ENCODE peak calls at places on chromosomes 6 and 20, in eight cellular contexts. S is hepatocyte; E is effector memory CD4-positive, alpha-beta T cell; Z is pancreas; T is lower lobe of right lung; G is GM23248; V is HCT116; J is vagina. D is an unnamed sample.

GRCh38 chr20:62603907-62604785 is 38.2 kb upstream of the SLCO4A1 start:
- DNase-seq in S (no peak), E (no peak), Z (no peak), T (no peak), G (no peak), V (no peak), J (no peak), D (no peak)

GRCh38 chr20:47622118-47622665 is 120.5 kb downstream of the NCOA3 start:
- DNase-seq in S (no peak), E (no peak), Z (no peak), T (no peak), G (no peak), V (no peak), J (no peak), D (no peak)

GRCh38 chr6:56440551-56440981 is 193.2 kb upstream of the COL21A1 start:
- DNase-seq in S (peak; percentile 14), E (no peak), Z (peak; percentile 69), T (no peak), G (no peak), V (no peak), J (no peak), D (no peak)

GRCh38 chr6:165684333-165684732 is 21.3 kb upstream of the PDE10A start:
- DNase-seq in S (no peak), E (no peak), Z (no peak), T (no peak), G (no peak), V (no peak), J (no peak), D (no peak)

GRCh38 chr6:65638047-65638831 is 68.8 kb downstream of the EYS start:
- DNase-seq in S (peak; percentile 51), E (no peak), Z (no peak), T (no peak), G (no peak), V (no peak), J (no peak), D (peak; percentile 41)

GRCh38 chr6:157952751-157953479 is 28.7 kb upstream of the SYNJ2 start:
- DNase-seq in S (peak; percentile 26), E (no peak), Z (no peak), T (no peak), G (peak; percentile 63), V (no peak), J (no peak), D (no peak)

GRCh38 chr6:35691027-35691824 is 2.5 kb upstream of the FKBP5 start:
- DNase-seq in S (peak; percentile 68), E (no peak), Z (peak; percentile 58), T (peak; percentile 90), G (peak; percentile 76), V (no peak), J (no peak), D (no peak)

GRCh38 chr6:4906942-4907300 is 96.9 kb downstream of the RPP40 start:
- DNase-seq in S (no peak), E (no peak), Z (no peak), T (no peak), G (peak; percentile 62), V (no peak), J (no peak), D (no peak)

GRCh38 chr6:131643262-131643631 is 6.1 kb downstream of the ENPP3 start:
- DNase-seq in S (no peak), E (no peak), Z (peak; percentile 38), T (no peak), G (peak; percentile 36), V (peak; percentile 66), J (no peak), D (peak; percentile 17)

GRCh38 chr20:57656821-57657536 is 36.8 kb upstream of the ZBP1 start:
- DNase-seq in S (no peak), E (no peak), Z (peak; percentile 6), T (peak; percentile 35), G (no peak), V (no peak), J (no peak), D (peak; percentile 11)

GRCh38 chr6:125117818-125118217 is 35.8 kb upstream of the TPD52L1 start:
- DNase-seq in S (no peak), E (no peak), Z (no peak), T (no peak), G (peak; percentile 42), V (no peak), J (no peak), D (no peak)

GRCh38 chr6:52063584-52064400 is 23.6 kb downstream of the PKHD1 start:
- DNase-seq in S (peak; percentile 73), E (peak; percentile 12), Z (peak; percentile 56), T (no peak), G (peak; percentile 57), V (peak; percentile 35), J (no peak), D (peak; percentile 85)

GRCh38 chr20:48364055-48364454 is 463.7 kb downstream of the PREX1 start:
- DNase-seq in S (no peak), E (no peak), Z (no peak), T (no peak), G (no peak), V (no peak), J (no peak), D (no peak)

GRCh38 chr6:134599079-134599478 is 281.2 kb upstream of the SGK1 start:
- DNase-seq in S (no peak), E (no peak), Z (no peak), T (no peak), G (no peak), V (no peak), J (no peak), D (no peak)

GRCh38 chr6:84033523-84034451 is at the start of gene MRAP2:
- DNase-seq in S (peak; percentile 68), E (no peak), Z (peak; percentile 33), T (peak; percentile 55), G (peak; percentile 61), V (no peak), J (no peak), D (peak; percentile 40)

GRCh38 chr6:45990162-45990561 is 25.5 kb downstream of the CLIC5 start:
- DNase-seq in S (no peak), E (no peak), Z (no peak), T (no peak), G (no peak), V (no peak), J (no peak), D (no peak)

GRCh38 chr20:45016089-45016641 is 49.9 kb downstream of the STK4 start:
- DNase-seq in S (peak; percentile 21), E (no peak), Z (no peak), T (no peak), G (peak; percentile 49), V (no peak), J (no peak), D (no peak)

GRCh38 chr20:31860431-31861345 is 9.6 kb downstream of the DUSP15 start:
- DNase-seq in S (peak; percentile 63), E (no peak), Z (peak; percentile 42), T (no peak), G (peak; percentile 64), V (no peak), J (no peak), D (peak; percentile 44)

GRCh38 chr6:130655586-130655985 is 171.6 kb upstream of the SMLR1 start:
- DNase-seq in S (no peak), E (no peak), Z (no peak), T (no peak), G (peak; percentile 15), V (no peak), J (no peak), D (no peak)

GRCh38 chr6:106870069-106870468 is 104.5 kb downstream of the CD24 start:
- DNase-seq in S (peak; percentile 28), E (no peak), Z (no peak), T (no peak), G (peak; percentile 83), V (no peak), J (no peak), D (no peak)

GRCh38 chr6:139407718-139408222 is 33.3 kb upstream of the CITED2 start:
- DNase-seq in S (no peak), E (no peak), Z (no peak), T (no peak), G (peak; percentile 94), V (no peak), J (no peak), D (peak; percentile 57)

GRCh38 chr6:137725949-137726348 is 141.1 kb upstream of the TNFAIP3 start:
- DNase-seq in S (no peak), E (no peak), Z (no peak), T (no peak), G (no peak), V (no peak), J (no peak), D (no peak)
- H3K4me1 ChIP-seq in S (peaks cover 31% of the 10 kb centered on the region), E (no peaks in the 10 kb centered on the region), Z (no peaks in the 10 kb centered on the region), T (peaks cover 13% of the 10 kb centered on the region), G (peaks cover 25% of the 10 kb centered on the region), V (no peaks in the 10 kb centered on the region), J (peaks cover 4% of the 10 kb centered on the region), D (peaks cover 21% of the 10 kb centered on the region)

GRCh38 chr20:46618316-46619110 is 32.7 kb downstream of the SLC13A3 start:
- DNase-seq in S (no peak), E (no peak), Z (no peak), T (no peak), G (no peak), V (no peak), J (no peak), D (no peak)

GRCh38 chr20:46619445-46619844 is 31.8 kb downstream of the SLC13A3 start:
- DNase-seq in S (no peak), E (no peak), Z (no peak), T (no peak), G (no peak), V (no peak), J (no peak), D (no peak)

GRCh38 chr20:46621492-46621891 is 29.8 kb downstream of the SLC13A3 start:
- DNase-seq in S (peak; percentile 21), E (no peak), Z (no peak), T (no peak), G (peak; percentile 47), V (no peak), J (no peak), D (no peak)

GRCh38 chr20:46624941-46625340 is 26.3 kb downstream of the SLC13A3 start:
- DNase-seq in S (no peak), E (no peak), Z (no peak), T (no peak), G (no peak), V (no peak), J (no peak), D (no peak)

GRCh38 chr20:46622125-46622524 is 29.1 kb downstream of the SLC13A3 start:
- DNase-seq in S (no peak), E (no peak), Z (no peak), T (no peak), G (no peak), V (no peak), J (no peak), D (no peak)
- H3K27me3 ChIP-seq in S (no peaks in the 10 kb centered on the region), E (no peaks in the 10 kb centered on the region), Z (no peaks in the 10 kb centered on the region), T (no peaks in the 10 kb centered on the region), G (no peaks in the 10 kb centered on the region), V (peaks cover 17% of the 10 kb centered on the region), J (no peaks in the 10 kb centered on the region), D (no peaks in the 10 kb centered on the region)

GRCh38 chr6:21694168-21694567 is 100.6 kb downstream of the SOX4 start:
- DNase-seq in S (no peak), E (no peak), Z (no peak), T (no peak), G (no peak), V (no peak), J (no peak), D (no peak)
- H3K4me1 ChIP-seq in S (no peaks in the 10 kb centered on the region), E (no peaks in the 10 kb centered on the region), Z (no peaks in the 10 kb centered on the region), T (no peaks in the 10 kb centered on the region), G (no peaks in the 10 kb centered on the region), V (no peaks in the 10 kb centered on the region), J (no peaks in the 10 kb centered on the region), D (no peaks in the 10 kb centered on the region)

DNA sequence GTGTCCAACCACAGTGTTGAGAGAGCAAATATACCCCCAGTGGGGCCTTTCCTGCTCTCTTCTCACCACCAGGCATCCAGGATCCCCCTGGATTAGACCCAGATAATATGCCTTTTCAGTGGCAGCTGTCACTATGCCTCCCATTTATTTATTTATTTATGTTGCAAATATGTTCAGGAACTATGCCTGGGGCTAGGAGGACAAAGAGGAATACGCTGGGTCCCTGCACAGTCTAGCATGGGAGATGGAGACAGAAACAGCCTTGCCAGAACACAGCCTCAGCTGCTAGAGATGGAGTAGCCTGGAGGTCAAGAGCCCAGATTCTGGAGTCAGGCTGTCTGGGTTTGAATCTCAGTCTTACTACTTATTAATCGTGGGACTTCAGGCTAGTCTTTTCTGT is 74.6 kb upstream of the LRFN2 start:
- DNase-seq in S (no peak), E (no peak), Z (no peak), T (no peak), G (no peak), V (no peak), J (no peak), D (peak; percentile 40)
- H3K27me3 ChIP-seq in S (no peaks in the 10 kb centered on the region), E (no peaks in the 10 kb centered on the region), Z (no peaks in the 10 kb centered on the region), T (peaks cover 6% of the 10 kb centered on the region), G (no peaks in the 10 kb centered on the region), V (peaks cover 47% of the 10 kb centered on the region), J (no peaks in the 10 kb centered on the region), D (no peaks in the 10 kb centered on the region)